ENCODE peak calls at places on chromosomes 11 and 22, in nine cellular contexts. One of them, this sample, is unnamed.

GRCh38 chr11:95912902-95913560 is 10.9 kb downstream of the MTMR2 start:
- DNase-seq in fibroblast of pulmonary artery: peak; percentile 72
- DNase-seq in H4: no peak
- DNase-seq in hepatic stellate cell: no peak
- DNase-seq in HuH-7: no peak
- DNase-seq in stimulated activated CD4-positive, alpha-beta T cell treated with anti-CD3 and anti-CD28 coated beads, Interleukin-1b, Interleukin-23, amount 100 ng/mL, for 4 hours: no peak
- DNase-seq in cerebellar nuclear complex: no peak
- DNase-seq in naive thymus-derived CD4-positive, alpha-beta T cell: no peak
- DNase-seq in tibial artery: no peak
- DNase-seq in this sample: no peak

GRCh38 chr22:43515902-43516301 is 104.1 kb downstream of the MPPED1 start:
- DNase-seq in naive thymus-derived CD4-positive, alpha-beta T cell: no peak
- DNase-seq in HuH-7: peak; percentile 31
- DNase-seq in fibroblast of pulmonary artery: no peak
- DNase-seq in H4: no peak
- DNase-seq in hepatic stellate cell: no peak
- DNase-seq in cerebellar nuclear complex: no peak
- DNase-seq in tibial artery: no peak
- DNase-seq in stimulated activated CD4-positive, alpha-beta T cell treated with anti-CD3 and anti-CD28 coated beads, Interleukin-1b, Interleukin-23, amount 100 ng/mL, for 4 hours: no peak
- DNase-seq in this sample: no peak

GRCh38 chr22:44395116-44396005 is 82.6 kb upstream of the SHISAL1 start:
- DNase-seq in tibial artery: peak; percentile 42
- DNase-seq in naive thymus-derived CD4-positive, alpha-beta T cell: no peak
- DNase-seq in HuH-7: no peak
- DNase-seq in fibroblast of pulmonary artery: no peak
- DNase-seq in H4: no peak
- DNase-seq in stimulated activated CD4-positive, alpha-beta T cell treated with anti-CD3 and anti-CD28 coated beads, Interleukin-1b, Interleukin-23, amount 100 ng/mL, for 4 hours: no peak
- DNase-seq in cerebellar nuclear complex: no peak
- DNase-seq in hepatic stellate cell: no peak
- DNase-seq in this sample: no peak

GRCh38 chr11:18612394-18612793 is 12.8 kb downstream of the MISFA start:
- DNase-seq in tibial artery: no peak
- DNase-seq in H4: no peak
- DNase-seq in hepatic stellate cell: no peak
- DNase-seq in fibroblast of pulmonary artery: no peak
- DNase-seq in HuH-7: no peak
- DNase-seq in stimulated activated CD4-positive, alpha-beta T cell treated with anti-CD3 and anti-CD28 coated beads, Interleukin-1b, Interleukin-23, amount 100 ng/mL, for 4 hours: no peak
- DNase-seq in naive thymus-derived CD4-positive, alpha-beta T cell: no peak
- DNase-seq in cerebellar nuclear complex: no peak
- DNase-seq in this sample: no peak

GRCh38 chr22:38735126-38735464 is 20.7 kb downstream of the SUN2 start:
- DNase-seq in HuH-7: no peak
- DNase-seq in cerebellar nuclear complex: no peak
- DNase-seq in fibroblast of pulmonary artery: no peak
- DNase-seq in stimulated activated CD4-positive, alpha-beta T cell treated with anti-CD3 and anti-CD28 coated beads, Interleukin-1b, Interleukin-23, amount 100 ng/mL, for 4 hours: no peak
- DNase-seq in hepatic stellate cell: no peak
- DNase-seq in tibial artery: no peak
- DNase-seq in naive thymus-derived CD4-positive, alpha-beta T cell: no peak
- DNase-seq in H4: no peak
- DNase-seq in this sample: no peak

GRCh38 chr11:14904745-14905103 is 12.7 kb upstream of the CYP2R1 start:
- DNase-seq in tibial artery: peak; percentile 86
- DNase-seq in H4: no peak
- DNase-seq in stimulated activated CD4-positive, alpha-beta T cell treated with anti-CD3 and anti-CD28 coated beads, Interleukin-1b, Interleukin-23, amount 100 ng/mL, for 4 hours: peak; percentile 86
- DNase-seq in HuH-7: peak; percentile 51
- DNase-seq in naive thymus-derived CD4-positive, alpha-beta T cell: peak; percentile 69
- DNase-seq in hepatic stellate cell: peak; percentile 56
- DNase-seq in cerebellar nuclear complex: peak; percentile 14
- DNase-seq in fibroblast of pulmonary artery: peak; percentile 74
- DNase-seq in this sample: no peak

GRCh38 chr11:47406896-47407745 is 1.3 kb upstream of the SLC39A13 start:
- DNase-seq in fibroblast of pulmonary artery: peak; percentile 41
- DNase-seq in H4: no peak
- DNase-seq in naive thymus-derived CD4-positive, alpha-beta T cell: no peak
- DNase-seq in stimulated activated CD4-positive, alpha-beta T cell treated with anti-CD3 and anti-CD28 coated beads, Interleukin-1b, Interleukin-23, amount 100 ng/mL, for 4 hours: no peak
- DNase-seq in HuH-7: no peak
- DNase-seq in tibial artery: no peak
- DNase-seq in cerebellar nuclear complex: no peak
- DNase-seq in hepatic stellate cell: no peak
- DNase-seq in this sample: no peak

GRCh38 chr22:27114186-27114585 is 456.8 kb downstream of the MIAT start:
- DNase-seq in HuH-7: no peak
- DNase-seq in H4: no peak
- DNase-seq in naive thymus-derived CD4-positive, alpha-beta T cell: no peak
- DNase-seq in fibroblast of pulmonary artery: no peak
- DNase-seq in cerebellar nuclear complex: no peak
- DNase-seq in stimulated activated CD4-positive, alpha-beta T cell treated with anti-CD3 and anti-CD28 coated beads, Interleukin-1b, Interleukin-23, amount 100 ng/mL, for 4 hours: no peak
- DNase-seq in tibial artery: peak; percentile 59
- DNase-seq in hepatic stellate cell: no peak
- DNase-seq in this sample: no peak

GRCh38 chr22:45290410-45290936 is 5.7 kb downstream of the UPK3A start:
- DNase-seq in cerebellar nuclear complex: no peak
- DNase-seq in HuH-7: no peak
- DNase-seq in stimulated activated CD4-positive, alpha-beta T cell treated with anti-CD3 and anti-CD28 coated beads, Interleukin-1b, Interleukin-23, amount 100 ng/mL, for 4 hours: no peak
- DNase-seq in hepatic stellate cell: no peak
- DNase-seq in tibial artery: no peak
- DNase-seq in H4: peak; percentile 32
- DNase-seq in naive thymus-derived CD4-positive, alpha-beta T cell: no peak
- DNase-seq in fibroblast of pulmonary artery: peak; percentile 25
- DNase-seq in this sample: no peak

GRCh38 chr11:1879941-1880720 is 11.6 kb downstream of the PRR33 start:
- DNase-seq in hepatic stellate cell: no peak
- DNase-seq in naive thymus-derived CD4-positive, alpha-beta T cell: no peak
- DNase-seq in H4: no peak
- DNase-seq in tibial artery: peak; percentile 83
- DNase-seq in cerebellar nuclear complex: no peak
- DNase-seq in fibroblast of pulmonary artery: peak; percentile 59
- DNase-seq in HuH-7: no peak
- DNase-seq in stimulated activated CD4-positive, alpha-beta T cell treated with anti-CD3 and anti-CD28 coated beads, Interleukin-1b, Interleukin-23, amount 100 ng/mL, for 4 hours: no peak
- DNase-seq in this sample: no peak

GRCh38 chr11:7851391-7851790 is 54.6 kb upstream of the OR5P2 start:
- DNase-seq in HuH-7: no peak
- DNase-seq in fibroblast of pulmonary artery: no peak
- DNase-seq in tibial artery: no peak
- DNase-seq in H4: no peak
- DNase-seq in cerebellar nuclear complex: no peak
- DNase-seq in stimulated activated CD4-positive, alpha-beta T cell treated with anti-CD3 and anti-CD28 coated beads, Interleukin-1b, Interleukin-23, amount 100 ng/mL, for 4 hours: no peak
- DNase-seq in hepatic stellate cell: no peak
- DNase-seq in naive thymus-derived CD4-positive, alpha-beta T cell: no peak
- DNase-seq in this sample: peak; percentile 2

GRCh38 chr11:12144306-12145174 is 34.1 kb downstream of the MICAL2 start:
- DNase-seq in HuH-7: no peak
- DNase-seq in hepatic stellate cell: no peak
- DNase-seq in fibroblast of pulmonary artery: no peak
- DNase-seq in naive thymus-derived CD4-positive, alpha-beta T cell: no peak
- DNase-seq in H4: no peak
- DNase-seq in cerebellar nuclear complex: no peak
- DNase-seq in tibial artery: peak; percentile 63
- DNase-seq in stimulated activated CD4-positive, alpha-beta T cell treated with anti-CD3 and anti-CD28 coated beads, Interleukin-1b, Interleukin-23, amount 100 ng/mL, for 4 hours: no peak
- DNase-seq in this sample: no peak

GRCh38 chr11:67010296-67010905 is 12.5 kb upstream of the SYT12 start:
- DNase-seq in H4: no peak
- DNase-seq in cerebellar nuclear complex: peak; percentile 79
- DNase-seq in fibroblast of pulmonary artery: no peak
- DNase-seq in naive thymus-derived CD4-positive, alpha-beta T cell: no peak
- DNase-seq in stimulated activated CD4-positive, alpha-beta T cell treated with anti-CD3 and anti-CD28 coated beads, Interleukin-1b, Interleukin-23, amount 100 ng/mL, for 4 hours: no peak
- DNase-seq in tibial artery: no peak
- DNase-seq in HuH-7: no peak
- DNase-seq in hepatic stellate cell: no peak
- DNase-seq in this sample: no peak

GRCh38 chr11:4085575-4085974 is 9.0 kb upstream of the RRM1 start:
- DNase-seq in cerebellar nuclear complex: no peak
- DNase-seq in HuH-7: no peak
- DNase-seq in fibroblast of pulmonary artery: no peak
- DNase-seq in stimulated activated CD4-positive, alpha-beta T cell treated with anti-CD3 and anti-CD28 coated beads, Interleukin-1b, Interleukin-23, amount 100 ng/mL, for 4 hours: no peak
- DNase-seq in tibial artery: no peak
- DNase-seq in hepatic stellate cell: no peak
- DNase-seq in naive thymus-derived CD4-positive, alpha-beta T cell: no peak
- DNase-seq in H4: no peak
- DNase-seq in this sample: no peak

GRCh38 chr22:23068096-23068831 is 2.1 kb upstream of the GNAZ start:
- DNase-seq in tibial artery: peak; percentile 59
- DNase-seq in naive thymus-derived CD4-positive, alpha-beta T cell: no peak
- DNase-seq in hepatic stellate cell: no peak
- DNase-seq in HuH-7: no peak
- DNase-seq in H4: no peak
- DNase-seq in cerebellar nuclear complex: no peak
- DNase-seq in fibroblast of pulmonary artery: no peak
- DNase-seq in stimulated activated CD4-positive, alpha-beta T cell treated with anti-CD3 and anti-CD28 coated beads, Interleukin-1b, Interleukin-23, amount 100 ng/mL, for 4 hours: no peak
- DNase-seq in this sample: no peak

GRCh38 chr22:48653306-48653705 is 1174.4 kb downstream of the BRD1 start:
- DNase-seq in H4: no peak
- DNase-seq in hepatic stellate cell: no peak
- DNase-seq in HuH-7: no peak
- DNase-seq in naive thymus-derived CD4-positive, alpha-beta T cell: no peak
- DNase-seq in fibroblast of pulmonary artery: no peak
- DNase-seq in tibial artery: no peak
- DNase-seq in stimulated activated CD4-positive, alpha-beta T cell treated with anti-CD3 and anti-CD28 coated beads, Interleukin-1b, Interleukin-23, amount 100 ng/mL, for 4 hours: no peak
- DNase-seq in cerebellar nuclear complex: no peak
- DNase-seq in this sample: no peak

GRCh38 chr22:50261615-50262459 is at the start of gene MAPK12:
- DNase-seq in stimulated activated CD4-positive, alpha-beta T cell treated with anti-CD3 and anti-CD28 coated beads, Interleukin-1b, Interleukin-23, amount 100 ng/mL, for 4 hours: no peak
- DNase-seq in fibroblast of pulmonary artery: peak; percentile 28
- DNase-seq in tibial artery: no peak
- DNase-seq in cerebellar nuclear complex: no peak
- DNase-seq in naive thymus-derived CD4-positive, alpha-beta T cell: no peak
- DNase-seq in HuH-7: peak; percentile 92
- DNase-seq in hepatic stellate cell: peak; percentile 70
- DNase-seq in H4: no peak
- DNase-seq in this sample: no peak

GRCh38 chr22:45918455-45919370 is 58.2 kb downstream of the WNT7B start:
- DNase-seq in H4: no peak
- DNase-seq in cerebellar nuclear complex: no peak
- DNase-seq in stimulated activated CD4-positive, alpha-beta T cell treated with anti-CD3 and anti-CD28 coated beads, Interleukin-1b, Interleukin-23, amount 100 ng/mL, for 4 hours: no peak
- DNase-seq in tibial artery: no peak
- DNase-seq in hepatic stellate cell: no peak
- DNase-seq in naive thymus-derived CD4-positive, alpha-beta T cell: no peak
- DNase-seq in fibroblast of pulmonary artery: peak; percentile 40
- DNase-seq in HuH-7: no peak
- DNase-seq in this sample: no peak

GRCh38 chr22:28560005-28560742 is 119.5 kb downstream of the TTC28 start:
- DNase-seq in fibroblast of pulmonary artery: peak; percentile 78
- DNase-seq in naive thymus-derived CD4-positive, alpha-beta T cell: no peak
- DNase-seq in hepatic stellate cell: peak; percentile 23
- DNase-seq in HuH-7: no peak
- DNase-seq in H4: peak; percentile 7
- DNase-seq in stimulated activated CD4-positive, alpha-beta T cell treated with anti-CD3 and anti-CD28 coated beads, Interleukin-1b, Interleukin-23, amount 100 ng/mL, for 4 hours: no peak
- DNase-seq in tibial artery: no peak
- DNase-seq in cerebellar nuclear complex: no peak
- DNase-seq in this sample: no peak

GRCh38 chr22:44632823-44633478 is 69.1 kb upstream of the PRR5 start:
- DNase-seq in HuH-7: no peak
- DNase-seq in stimulated activated CD4-positive, alpha-beta T cell treated with anti-CD3 and anti-CD28 coated beads, Interleukin-1b, Interleukin-23, amount 100 ng/mL, for 4 hours: no peak
- DNase-seq in fibroblast of pulmonary artery: no peak
- DNase-seq in tibial artery: peak; percentile 38
- DNase-seq in hepatic stellate cell: no peak
- DNase-seq in cerebellar nuclear complex: no peak
- DNase-seq in H4: no peak
- DNase-seq in naive thymus-derived CD4-positive, alpha-beta T cell: no peak
- DNase-seq in this sample: no peak

GRCh38 chr22:36816635-36817428 is at the start of gene PVALB:
- DNase-seq in HuH-7: no peak
- DNase-seq in H4: no peak
- DNase-seq in stimulated activated CD4-positive, alpha-beta T cell treated with anti-CD3 and anti-CD28 coated beads, Interleukin-1b, Interleukin-23, amount 100 ng/mL, for 4 hours: no peak
- DNase-seq in tibial artery: no peak
- DNase-seq in naive thymus-derived CD4-positive, alpha-beta T cell: no peak
- DNase-seq in fibroblast of pulmonary artery: peak; percentile 42
- DNase-seq in cerebellar nuclear complex: no peak
- DNase-seq in hepatic stellate cell: no peak
- DNase-seq in this sample: no peak

GRCh38 chr11:71080239-71081097 is 171.9 kb downstream of the SHANK2 start:
- DNase-seq in fibroblast of pulmonary artery: peak; percentile 56
- DNase-seq in HuH-7: peak; percentile 93
- DNase-seq in hepatic stellate cell: peak; percentile 75
- DNase-seq in stimulated activated CD4-positive, alpha-beta T cell treated with anti-CD3 and anti-CD28 coated beads, Interleukin-1b, Interleukin-23, amount 100 ng/mL, for 4 hours: peak; percentile 15
- DNase-seq in cerebellar nuclear complex: peak; percentile 0
- DNase-seq in naive thymus-derived CD4-positive, alpha-beta T cell: no peak
- DNase-seq in tibial artery: no peak
- DNase-seq in H4: peak; percentile 77
- DNase-seq in this sample: peak; percentile 76

GRCh38 chr11:73350908-73351636 is 25.1 kb upstream of the RELT start:
- DNase-seq in HuH-7: peak; percentile 94
- DNase-seq in naive thymus-derived CD4-positive, alpha-beta T cell: peak; percentile 73
- DNase-seq in hepatic stellate cell: peak; percentile 92
- DNase-seq in H4: peak; percentile 58
- DNase-seq in stimulated activated CD4-positive, alpha-beta T cell treated with anti-CD3 and anti-CD28 coated beads, Interleukin-1b, Interleukin-23, amount 100 ng/mL, for 4 hours: peak; percentile 34
- DNase-seq in tibial artery: no peak
- DNase-seq in cerebellar nuclear complex: peak; percentile 40
- DNase-seq in fibroblast of pulmonary artery: peak; percentile 88
- DNase-seq in this sample: peak; percentile 40

GRCh38 chr22:48393041-48393370 is 1434.7 kb downstream of the BRD1 start:
- DNase-seq in fibroblast of pulmonary artery: no peak
- DNase-seq in stimulated activated CD4-positive, alpha-beta T cell treated with anti-CD3 and anti-CD28 coated beads, Interleukin-1b, Interleukin-23, amount 100 ng/mL, for 4 hours: no peak
- DNase-seq in cerebellar nuclear complex: peak; percentile 30
- DNase-seq in hepatic stellate cell: no peak
- DNase-seq in tibial artery: peak; percentile 40
- DNase-seq in naive thymus-derived CD4-positive, alpha-beta T cell: no peak
- DNase-seq in HuH-7: no peak
- DNase-seq in H4: no peak
- DNase-seq in this sample: no peak

GRCh38 chr22:47929073-47929472 is 1166.6 kb downstream of the TBC1D22A start:
- DNase-seq in tibial artery: no peak
- DNase-seq in naive thymus-derived CD4-positive, alpha-beta T cell: no peak
- DNase-seq in hepatic stellate cell: no peak
- DNase-seq in HuH-7: no peak
- DNase-seq in cerebellar nuclear complex: no peak
- DNase-seq in H4: no peak
- DNase-seq in fibroblast of pulmonary artery: no peak
- DNase-seq in stimulated activated CD4-positive, alpha-beta T cell treated with anti-CD3 and anti-CD28 coated beads, Interleukin-1b, Interleukin-23, amount 100 ng/mL, for 4 hours: no peak
- DNase-seq in this sample: no peak

GRCh38 chr22:47021371-47022074 is 259.1 kb downstream of the TBC1D22A start:
- DNase-seq in naive thymus-derived CD4-positive, alpha-beta T cell: no peak
- DNase-seq in cerebellar nuclear complex: no peak
- DNase-seq in tibial artery: peak; percentile 13
- DNase-seq in HuH-7: no peak
- DNase-seq in stimulated activated CD4-positive, alpha-beta T cell treated with anti-CD3 and anti-CD28 coated beads, Interleukin-1b, Interleukin-23, amount 100 ng/mL, for 4 hours: no peak
- DNase-seq in hepatic stellate cell: no peak
- DNase-seq in H4: no peak
- DNase-seq in fibroblast of pulmonary artery: no peak
- DNase-seq in this sample: no peak

GRCh38 chr11:104968365-104968855 is at the start of gene CASP4:
- DNase-seq in hepatic stellate cell: peak; percentile 5
- DNase-seq in fibroblast of pulmonary artery: peak; percentile 89
- DNase-seq in naive thymus-derived CD4-positive, alpha-beta T cell: peak; percentile 48
- DNase-seq in H4: peak; percentile 85
- DNase-seq in HuH-7: peak; percentile 5
- DNase-seq in stimulated activated CD4-positive, alpha-beta T cell treated with anti-CD3 and anti-CD28 coated beads, Interleukin-1b, Interleukin-23, amount 100 ng/mL, for 4 hours: no peak
- DNase-seq in cerebellar nuclear complex: no peak
- DNase-seq in tibial artery: no peak
- DNase-seq in this sample: peak; percentile 56

GRCh38 chr11:122897606-122898210 is 15.1 kb downstream of the JHY start:
- DNase-seq in H4: no peak
- DNase-seq in cerebellar nuclear complex: no peak
- DNase-seq in naive thymus-derived CD4-positive, alpha-beta T cell: no peak
- DNase-seq in HuH-7: no peak
- DNase-seq in stimulated activated CD4-positive, alpha-beta T cell treated with anti-CD3 and anti-CD28 coated beads, Interleukin-1b, Interleukin-23, amount 100 ng/mL, for 4 hours: no peak
- DNase-seq in tibial artery: no peak
- DNase-seq in fibroblast of pulmonary artery: peak; percentile 56
- DNase-seq in hepatic stellate cell: no peak
- DNase-seq in this sample: no peak

GRCh38 chr11:76314741-76315090 is 66.2 kb downstream of the THAP12 start:
- DNase-seq in naive thymus-derived CD4-positive, alpha-beta T cell: no peak
- DNase-seq in stimulated activated CD4-positive, alpha-beta T cell treated with anti-CD3 and anti-CD28 coated beads, Interleukin-1b, Interleukin-23, amount 100 ng/mL, for 4 hours: no peak
- DNase-seq in HuH-7: no peak
- DNase-seq in cerebellar nuclear complex: no peak
- DNase-seq in hepatic stellate cell: peak; percentile 46
- DNase-seq in fibroblast of pulmonary artery: peak; percentile 18
- DNase-seq in H4: peak; percentile 29
- DNase-seq in tibial artery: no peak
- DNase-seq in this sample: no peak

GRCh38 chr11:86176165-86176884 is 68.2 kb upstream of the EED start:
- DNase-seq in HuH-7: no peak
- DNase-seq in cerebellar nuclear complex: no peak
- DNase-seq in hepatic stellate cell: no peak
- DNase-seq in H4: peak; percentile 16
- DNase-seq in fibroblast of pulmonary artery: peak; percentile 62
- DNase-seq in tibial artery: no peak
- DNase-seq in naive thymus-derived CD4-positive, alpha-beta T cell: no peak
- DNase-seq in stimulated activated CD4-positive, alpha-beta T cell treated with anti-CD3 and anti-CD28 coated beads, Interleukin-1b, Interleukin-23, amount 100 ng/mL, for 4 hours: peak; percentile 20
- DNase-seq in this sample: peak; percentile 42

This sample was measured in HepG2.